ENCODE peak calls at places on chromosomes 13 and 19, in four cellular contexts. K is left kidney, E is T follicular helper cell, F is T-helper 17 cell. R is an unnamed sample.
A peak's percentile ranks its signal among the peaks of the same experiment; 100 is the strongest.

GRCh38 chr19:18306209-18306902 is 16.5 kb downstream of the LSM4 start:
- DNase-seq in E (no peak), F (no peak), K (no peak), R (no peak)

GRCh38 chr13:20142019-20142926 is 18.6 kb downstream of the GJA3 start:
- DNase-seq in E (no peak), K (peak; percentile 50), F (no peak), R (no peak)

GRCh38 chr19:11286312-11286974 is 9.5 kb upstream of the TSPAN16 start:
- DNase-seq in E (no peak), F (no peak), K (peak; percentile 50), R (no peak)

GRCh38 chr19:30214651-30215051 is 157.5 kb upstream of the ZNF536 start:
- DNase-seq in F (no peak), K (no peak), E (no peak), R (no peak)

GRCh38 chr19:17755977-17756670 is 4.8 kb downstream of the FCHO1 start:
- DNase-seq in K (peak; percentile 91), F (no peak), E (peak; percentile 42), R (no peak)

GRCh38 chr13:99018418-99019180 is 40.7 kb upstream of the DOCK9 start:
- DNase-seq in F (no peak), K (no peak), E (no peak), R (no peak)

GRCh38 chr13:77506874-77507273 is 28.6 kb upstream of the SCEL start:
- DNase-seq in E (no peak), K (no peak), F (no peak), R (no peak)

GRCh38 chr13:25420161-25420560 is 48.4 kb downstream of the ATP8A2 start:
- DNase-seq in E (no peak), F (no peak), K (no peak), R (no peak)

GRCh38 chr13:31282741-31283455 is 83.1 kb downstream of the B3GLCT start:
- DNase-seq in F (no peak), K (no peak), E (no peak), R (no peak)

GRCh38 chr13:60047943-60048342 is 115.8 kb downstream of the DIAPH3 start:
- DNase-seq in K (no peak), E (no peak), F (no peak), R (no peak)

GRCh38 chr13:99470027-99470426 is 31.2 kb upstream of the TM9SF2 start:
- DNase-seq in F (no peak), K (no peak), E (no peak), R (no peak)

GRCh38 chr19:17125728-17126677 is 50.4 kb downstream of the MYO9B start:
- DNase-seq in E (peak; percentile 66), K (peak; percentile 57), F (peak; percentile 57), R (peak; percentile 90)

GRCh38 chr13:39326471-39326870 is 276.5 kb downstream of the LHFPL6 start:
- DNase-seq in E (no peak), K (peak; percentile 53), F (no peak), R (no peak)

R was measured in CD14-positive monocyte.